ENCODE peak calls at places on chromosome 20, in eight cellular contexts. P, B, W, M, L, J, R and F are unnamed samples.
A peak's percentile ranks its signal among the peaks of the same experiment; 100 is the strongest.

GRCh38 chr20:1388706-1389483 is 4.0 kb downstream of the FKBP1A start:
- DNase-seq in M (no peak), W (no peak), B (no peak), J (no peak), R (peak; percentile 61), P (no peak), L (no peak), F (no peak)

GRCh38 chr20:51511861-51512619 is 30.5 kb downstream of the NFATC2 start:
- DNase-seq in B (no peak), J (no peak), M (no peak), R (no peak), W (no peak), L (no peak), P (no peak), F (no peak)

GRCh38 chr20:33005132-33005566 is 916 bp upstream of the SUN5 start:
- DNase-seq in B (peak; percentile 71), M (no peak), W (peak; percentile 57), P (no peak), J (no peak), R (peak; percentile 73), L (peak; percentile 22), F (no peak)

GRCh38 chr20:11108102-11108842 is 434.5 kb upstream of the JAG1 start:
- DNase-seq in R (no peak), B (peak; percentile 68), P (no peak), L (no peak), W (no peak), J (no peak), M (peak; percentile 64), F (peak; percentile 45)

GRCh38 chr20:32188376-32189122 is 19.0 kb downstream of the PLAGL2 start:
- DNase-seq in B (peak; percentile 39), M (no peak), L (no peak), J (no peak), P (no peak), R (no peak), W (no peak), F (no peak)

GRCh38 chr20:57000441-57000968 is 265.9 kb downstream of the BMP7 start:
- DNase-seq in B (no peak), L (no peak), P (no peak), W (no peak), J (no peak), M (peak; percentile 96), R (peak; percentile 82), F (no peak)

GRCh38 chr20:10352934-10353866 is 80.8 kb downstream of the MKKS start:
- DNase-seq in B (no peak), R (no peak), W (no peak), P (no peak), J (peak; percentile 45), M (no peak), L (no peak), F (no peak)

GRCh38 chr20:25066386-25066785 is 8.4 kb upstream of the ACSS1 start:
- DNase-seq in L (no peak), W (no peak), J (no peak), B (no peak), R (no peak), M (no peak), P (no peak), F (no peak)

GRCh38 chr20:4018015-4018748 is 2.8 kb upstream of the RNF24 start:
- DNase-seq in P (no peak), L (no peak), W (no peak), R (no peak), M (peak; percentile 77), J (no peak), B (no peak), F (no peak)

GRCh38 chr20:24321939-24322338 is 147.5 kb upstream of the SYNDIG1 start:
- DNase-seq in B (no peak), L (no peak), M (no peak), J (no peak), P (no peak), R (no peak), W (no peak), F (no peak)

GRCh38 chr20:32116079-32116521 is 6.6 kb downstream of the TM9SF4 start:
- DNase-seq in J (no peak), L (no peak), R (no peak), M (no peak), P (no peak), B (no peak), W (no peak), F (no peak)

GRCh38 chr20:17615645-17616479 is 46.0 kb downstream of the DSTN start:
- DNase-seq in J (no peak), M (no peak), P (no peak), B (peak; percentile 39), L (peak; percentile 27), W (no peak), R (peak; percentile 83), F (no peak)

GRCh38 chr20:38187512-38187911 is 22.4 kb upstream of the TGM2 start:
- DNase-seq in P (no peak), M (no peak), R (no peak), W (no peak), J (no peak), B (peak; percentile 84), L (no peak), F (no peak)

GRCh38 chr20:62372042-62372993 is 5.2 kb upstream of the LAMA5 start:
- DNase-seq in R (no peak), J (no peak), P (no peak), L (no peak), B (no peak), W (no peak), M (no peak), F (no peak)

GRCh38 chr20:56360133-56360898 is 1.5 kb downstream of the FAM210B start:
- DNase-seq in P (no peak), B (no peak), R (no peak), M (no peak), L (no peak), J (no peak), W (no peak), F (no peak)

GRCh38 chr20:61650912-61651733 is 399.1 kb downstream of the CDH4 start:
- DNase-seq in B (no peak), R (no peak), L (no peak), W (no peak), P (no peak), J (no peak), M (no peak), F (no peak)

GRCh38 chr20:10553326-10553984 is 118.3 kb downstream of the SLX4IP start:
- DNase-seq in J (peak; percentile 71), W (peak; percentile 71), R (peak; percentile 80), B (peak; percentile 85), L (peak; percentile 70), P (no peak), M (peak; percentile 65), F (peak; percentile 49)

GRCh38 chr20:24994186-24994465 is 1.6 kb upstream of the APMAP start:
- DNase-seq in B (no peak), M (no peak), J (no peak), R (no peak), W (no peak), P (no peak), L (no peak), F (no peak)

GRCh38 chr20:33917813-33918525 is 75.7 kb upstream of the RALY start:
- DNase-seq in B (no peak), J (no peak), M (no peak), P (no peak), R (no peak), W (peak; percentile 64), L (no peak), F (no peak)

GRCh38 chr20:21387528-21387927 is 9.8 kb downstream of the NKX2-4 start:
- DNase-seq in L (no peak), R (no peak), J (no peak), W (no peak), B (no peak), M (peak; percentile 25), P (no peak), F (no peak)

GRCh38 chr20:19699132-19699971 is 58.7 kb upstream of the RIN2 start:
- DNase-seq in R (no peak), B (no peak), L (no peak), M (peak; percentile 79), W (no peak), P (no peak), J (peak; percentile 61), F (no peak)

GRCh38 chr20:37347891-37348642 is 2.1 kb downstream of the SRC start:
- DNase-seq in W (no peak), M (no peak), B (no peak), L (no peak), J (no peak), P (no peak), R (no peak), F (no peak)

GRCh38 chr20:63968928-63969760 is 586 bp downstream of the ZNF512B start:
- DNase-seq in L (no peak), B (peak; percentile 73), W (no peak), R (peak; percentile 39), J (no peak), M (no peak), P (no peak), F (no peak)